ENCODE peak calls at places on chromosomes 7 and 10, in four cellular contexts. X is IMR-90, C is K562, Z is keratinocyte. P is an unnamed sample. For H3K4me1 and H3K9me1, the result is how much of the 10 kb centered on the place peaks cover.

GRCh38 chr10:35130588-35131146 is 4.0 kb downstream of the CREM start:
- DNase-seq in X (no peak), C (no peak), Z (no peak), P (no peak)

GRCh38 chr7:30041526-30042269 is 13.5 kb downstream of the PLEKHA8 start:
- DNase-seq in X (peak), C (no peak), Z (no peak), P (no peak)

GRCh38 chr10:73099141-73099540 is 2.5 kb upstream of the P4HA1 start:
- DNase-seq in X (no peak), C (no peak), Z (no peak), P (no peak)

GRCh38 chr10:75197906-75198305 is 12.7 kb upstream of the VDAC2 start:
- DNase-seq in X (no peak), C (no peak), Z (no peak), P (no peak)

GRCh38 chr10:103800789-103801540 is 54.4 kb downstream of the SH3PXD2A start:
- DNase-seq in X (peak), C (no peak), Z (peak), P (no peak)

GRCh38 chr10:100519321-100520051 is at the start of gene SEC31B:
- DNase-seq in X (no peak), C (no peak), Z (no peak), P (peak)

GRCh38 chr7:138431517-138431916 is 28.5 kb upstream of the TRIM24 start:
- DNase-seq in X (no peak), C (no peak), Z (peak), P (no peak)

GRCh38 chr7:107966701-107967100 is 36.3 kb downstream of the LAMB1 start:
- DNase-seq in X (peak), C (no peak), Z (no peak), P (no peak)

GRCh38 chr10:86164216-86164774 is 202.3 kb downstream of the GRID1 start:
- DNase-seq in X (no peak), C (no peak), Z (no peak), P (no peak)

GRCh38 chr10:118742787-118743186 is 12.0 kb downstream of the CACUL1 start:
- DNase-seq in X (peak), C (no peak), Z (no peak), P (no peak)
- H3K4me1 ChIP-seq in X (under half), C (under half), Z (under half), P (under half)

DNA sequence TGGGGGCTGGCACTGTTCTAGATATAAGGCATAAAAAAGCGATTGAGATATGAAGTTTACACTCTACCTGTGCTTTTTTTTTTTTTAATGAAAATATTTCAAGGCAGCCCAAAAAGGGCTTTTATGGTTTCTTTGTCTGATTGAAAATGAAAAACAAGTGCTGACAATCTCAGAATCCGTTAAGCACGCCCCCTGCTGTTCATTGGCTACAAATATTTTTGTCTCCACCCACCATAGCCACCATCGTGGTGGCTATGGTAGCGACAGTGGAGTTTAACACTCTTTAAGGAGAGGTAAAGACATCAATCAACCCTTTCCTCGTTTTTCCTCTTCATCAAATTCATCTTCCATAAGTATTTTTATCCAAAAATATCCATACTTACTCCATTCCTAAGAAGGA is 94.2 kb downstream of the CD36 start:
- DNase-seq in X (no peak), C (no peak), Z (no peak), P (no peak)
- TF ChIP-seq CTCF in X (no peak), C (peak), Z (peak), P (no peak)

DNA sequence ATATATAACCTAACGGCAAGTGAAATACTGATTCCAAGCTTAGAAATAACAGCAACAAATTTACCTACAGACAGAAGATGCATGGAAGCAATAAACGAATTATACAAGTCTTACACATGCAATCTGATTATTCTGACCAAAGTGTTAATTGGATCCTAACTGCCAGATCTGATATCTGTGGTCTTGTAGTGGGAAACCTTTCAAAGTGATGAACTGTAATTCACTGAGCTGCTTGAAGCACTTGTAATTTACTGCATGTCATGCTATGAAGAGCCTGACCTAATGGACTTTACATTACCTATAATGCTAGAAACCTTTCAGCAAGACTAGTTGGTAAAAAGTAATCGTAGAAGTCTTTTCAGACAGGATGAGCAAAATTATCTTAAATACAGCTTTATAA is 205.6 kb downstream of the FOXP2 start:
- DNase-seq in X (no peak), C (no peak), Z (no peak), P (no peak)
- H3K9me1 ChIP-seq in X (under half), C (under half), Z (under half), P (under half)

DNA sequence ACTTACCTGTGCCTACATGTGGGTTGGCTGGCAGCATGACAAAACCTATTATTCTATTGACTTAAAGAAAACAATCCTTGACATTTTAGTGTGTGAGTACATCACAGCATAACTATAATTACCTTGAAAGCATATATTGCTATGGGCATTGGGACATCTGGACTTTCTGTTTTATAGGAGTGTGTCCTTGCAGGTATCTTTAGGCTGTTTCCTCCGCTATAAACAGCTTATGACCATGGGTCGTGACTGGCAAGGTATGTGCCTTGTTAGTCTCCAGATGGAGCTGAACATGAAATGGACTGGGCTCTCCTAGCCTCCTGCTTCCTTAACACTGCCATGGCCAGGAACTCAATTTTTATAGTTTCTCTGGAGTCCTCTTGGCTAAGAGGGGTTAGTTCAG is 317.4 kb upstream of the COBL start:
- DNase-seq in X (no peak), C (no peak), Z (no peak), P (no peak)
- H3K4me1 ChIP-seq in X (under half), C (under half), Z (under half), P (under half)

DNA sequence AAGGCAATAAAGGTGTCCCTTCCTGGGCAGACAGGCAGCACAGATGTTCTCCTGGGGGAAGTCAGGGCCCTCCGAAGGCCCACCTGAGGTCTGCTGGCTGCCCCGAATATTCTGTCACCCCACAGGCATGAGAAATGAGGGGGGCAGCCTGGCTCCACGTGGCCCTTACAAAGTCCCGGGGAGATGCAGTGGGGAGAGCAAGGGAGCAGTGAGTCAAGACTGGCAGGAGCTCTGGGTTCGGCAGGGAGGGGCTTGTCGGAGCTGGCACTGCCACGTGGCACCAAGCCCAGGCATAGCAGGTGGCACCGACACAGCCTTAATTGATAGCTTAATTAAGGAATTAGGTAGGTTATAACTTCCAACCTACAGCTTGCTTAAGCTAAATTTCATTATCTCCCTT is 163.9 kb downstream of the USP6NL start:
- DNase-seq in X (no peak), C (no peak), Z (no peak), P (no peak)
- TF ChIP-seq CTCF in X (no peak), C (no peak), Z (no peak), P (no peak)

DNA sequence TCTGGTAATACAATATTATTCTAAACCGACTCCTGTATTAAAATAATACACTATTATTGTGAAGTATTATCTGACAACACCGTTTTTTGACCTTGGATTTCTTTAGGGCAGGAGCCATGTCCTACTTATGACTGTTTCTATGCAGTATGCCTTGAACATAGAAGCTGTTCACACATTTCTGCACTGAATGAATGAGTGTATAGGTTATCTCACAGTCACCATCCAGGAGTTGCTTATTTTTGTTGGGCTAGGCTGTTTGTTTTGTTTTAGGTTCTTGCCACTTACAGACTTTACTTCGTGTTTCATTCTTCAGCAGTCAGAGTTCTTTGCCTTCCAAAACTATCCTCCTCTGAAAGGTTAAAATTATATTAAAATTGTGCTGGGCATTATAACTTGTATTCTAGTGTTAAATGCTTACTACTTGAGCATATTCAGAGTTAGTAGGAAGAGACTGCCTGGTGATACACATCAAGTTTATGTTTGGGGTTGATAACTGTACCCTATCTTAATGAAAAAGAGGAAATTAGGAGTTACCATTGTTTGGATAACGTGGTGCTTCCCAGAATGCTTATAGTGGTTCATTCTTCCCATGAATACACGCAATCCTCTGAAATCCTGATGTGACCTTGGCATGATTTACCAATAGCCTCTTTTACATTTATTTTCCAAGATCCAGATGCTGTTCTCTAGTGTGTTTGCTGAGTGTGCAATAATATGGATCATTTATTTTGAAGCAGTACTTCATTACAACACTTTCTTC is 1.7 kb downstream of the RALA start:
- DNase-seq in X (peak), C (peak), Z (no peak), P (peak)
- H3K9me1 ChIP-seq in X (under half), C (under half), Z (under half), P (under half)

DNA sequence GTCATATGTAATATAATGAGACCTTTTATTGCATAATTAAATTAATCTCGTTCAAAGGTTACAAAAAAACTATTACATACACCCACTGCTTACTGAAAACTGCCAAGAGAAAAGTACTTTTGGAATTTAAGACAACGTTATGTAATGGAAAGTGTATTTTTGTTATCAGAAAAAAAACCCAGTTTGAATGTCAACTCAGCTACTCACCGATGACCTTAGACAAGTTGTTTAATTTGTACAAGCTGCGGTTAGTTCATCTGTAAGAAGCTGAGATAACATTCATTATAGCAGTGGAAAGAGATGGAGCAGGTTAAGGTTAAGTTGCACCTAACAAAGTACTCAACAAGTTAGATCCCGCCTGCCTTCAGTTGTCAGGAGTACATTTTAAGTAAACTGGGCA is 1.1 kb downstream of the PSMA2 start:
- DNase-seq in X (peak), C (no peak), Z (no peak), P (peak)
- H3K4me1 ChIP-seq in X (under half), C (under half), Z (under half), P (under half)

GRCh38 chr7:106962751-106963150 is 81.8 kb upstream of the PRKAR2B start:
- DNase-seq in X (no peak), C (no peak), Z (no peak), P (no peak)

GRCh38 chr7:106957766-106958165 is 86.7 kb upstream of the PRKAR2B start:
- DNase-seq in X (no peak), C (no peak), Z (no peak), P (no peak)

GRCh38 chr7:106964455-106964854 is 80.0 kb upstream of the PRKAR2B start:
- DNase-seq in X (peak), C (no peak), Z (no peak), P (no peak)

DNA sequence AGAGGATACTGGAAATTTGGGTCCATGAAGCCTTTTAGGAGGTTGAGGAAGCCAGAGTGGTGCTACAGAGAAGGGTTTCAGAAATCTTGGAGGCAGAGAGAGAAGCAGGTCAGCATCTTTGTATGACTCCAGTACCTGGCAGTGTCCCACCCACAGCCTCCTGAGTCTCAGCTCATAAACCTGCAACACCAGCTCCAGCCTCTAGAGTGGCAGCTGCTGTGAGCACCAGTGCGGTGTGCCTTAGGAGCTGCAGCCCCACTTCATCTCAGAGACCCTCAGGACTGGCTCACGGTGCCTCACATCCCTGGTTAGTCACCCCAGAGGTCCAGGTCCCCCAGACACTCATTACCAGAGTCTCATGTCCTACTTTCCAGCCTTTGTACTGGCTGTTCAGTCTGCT is 84.8 kb upstream of the PRKAR2B start:
- DNase-seq in X (no peak), C (peak), Z (no peak), P (no peak)
- TF ChIP-seq CTCF in X (no peak), C (peak), Z (peak), P (peak)

P was measured in endothelial cell of umbilical vein.